ENCODE peak calls at places on chromosomes 7 and 10, in seven cellular contexts. K is fibroblast of mammary gland; I is NCI-H1092 treated with DMSO at 0.1 percent for 48 hours; W is activated T-cell treated with anti-CD3 and anti-CD28 coated beads, Interleukin-2, amount 50 U/mL, for 24 hours; L is heart left ventricle; B is WTC11; P is GDM1. A is an unnamed sample.

GRCh38 chr7:157523766-157524421 is 187.1 kb downstream of the DNAJB6 start:
- DNase-seq in K (no peak), I (no peak), W (peak; percentile 19), L (no peak), B (no peak), P (no peak), A (no peak)

GRCh38 chr7:41814888-41815287 is 112.0 kb upstream of the INHBA start:
- DNase-seq in K (no peak), I (no peak), W (no peak), L (no peak), B (no peak), P (no peak), A (no peak)

GRCh38 chr7:112905413-112905812 is 115.2 kb upstream of the TMEM168 start:
- DNase-seq in K (no peak), I (no peak), W (no peak), L (no peak), B (no peak), P (no peak), A (no peak)

GRCh38 chr10:130301026-130301892 is 165.1 kb downstream of the GLRX3 start:
- DNase-seq in K (peak; percentile 57), I (peak; percentile 69), W (peak; percentile 71), L (peak; percentile 43), B (no peak), P (peak; percentile 85), A (no peak)

GRCh38 chr10:88280518-88280917 is 302.6 kb downstream of the RNLS start:
- DNase-seq in K (no peak), I (no peak), W (no peak), L (no peak), B (no peak), P (no peak), A (no peak)

GRCh38 chr7:134799387-134799786 is 20.0 kb downstream of the CALD1 start:
- DNase-seq in K (peak; percentile 44), I (no peak), W (no peak), L (no peak), B (no peak), P (no peak), A (no peak)

GRCh38 chr10:86071758-86072157 is 294.8 kb downstream of the GRID1 start:
- DNase-seq in K (no peak), I (no peak), W (no peak), L (no peak), B (no peak), P (no peak), A (no peak)

GRCh38 chr7:95687759-95688343 is 84.5 kb upstream of the DYNC1I1 start:
- DNase-seq in K (peak; percentile 53), I (peak; percentile 61), W (no peak), L (no peak), B (no peak), P (no peak), A (no peak)

GRCh38 chr7:5234852-5235831 is 45.1 kb downstream of the WIPI2 start:
- DNase-seq in K (peak; percentile 32), I (no peak), W (no peak), L (no peak), B (no peak), P (no peak), A (no peak)

GRCh38 chr7:87592300-87592699 is 8.4 kb downstream of the ABCB1 start:
- DNase-seq in K (no peak), I (no peak), W (no peak), L (no peak), B (no peak), P (no peak), A (no peak)

GRCh38 chr10:79422178-79422892 is 23.1 kb downstream of the ZCCHC24 start:
- DNase-seq in K (peak; percentile 97), I (no peak), W (no peak), L (no peak), B (no peak), P (no peak), A (no peak)

GRCh38 chr10:132520147-132520811 is 17.3 kb upstream of the INPP5A start:
- DNase-seq in K (peak; percentile 67), I (no peak), W (peak; percentile 19), L (peak; percentile 58), B (peak; percentile 5), P (no peak), A (no peak)

GRCh38 chr7:2517004-2517403 is 2.6 kb upstream of the LFNG start:
- DNase-seq in K (peak; percentile 88), I (no peak), W (no peak), L (no peak), B (no peak), P (no peak), A (no peak)

GRCh38 chr10:110859947-110860376 is 11.8 kb upstream of the PDCD4 start:
- DNase-seq in K (peak; percentile 94), I (no peak), W (no peak), L (no peak), B (no peak), P (peak; percentile 14), A (no peak)

GRCh38 chr10:118940386-118940785 is 89.1 kb upstream of the NANOS1 start:
- DNase-seq in K (peak; percentile 21), I (no peak), W (no peak), L (no peak), B (no peak), P (no peak), A (no peak)